ENCODE peak calls at places on chromosomes 16 and 17, in four cellular contexts. Z is GM12892, V is SK-N-SH, O is H1. X is an unnamed sample.

GRCh38 chr17:19570497-19571151 is 37.0 kb downstream of the SLC47A1 start:
- DNase-seq in Z (no peak), V (no peak), O (no peak), X (no peak)

GRCh38 chr17:17725853-17726720 is 44.8 kb downstream of the RAI1 start:
- DNase-seq in Z (no peak), V (peak), O (no peak), X (no peak)

GRCh38 chr16:67726106-67727034 is 7.3 kb upstream of the GFOD2 start:
- DNase-seq in Z (no peak), V (no peak), O (no peak), X (no peak)

GRCh38 chr16:56558024-56558747 is 6.7 kb upstream of the MT4 start:
- DNase-seq in Z (no peak), V (peak), O (no peak), X (no peak)

GRCh38 chr17:59154721-59155438 is at the start of gene SKA2:
- DNase-seq in Z (peak), V (peak), O (peak), X (peak)

GRCh38 chr17:39236383-39236927 is 10.7 kb upstream of the STAC2 start:
- DNase-seq in Z (no peak), V (no peak), O (no peak), X (no peak)

GRCh38 chr16:68642436-68643064 is 2.6 kb upstream of the CDH3 start:
- DNase-seq in Z (no peak), V (peak), O (peak), X (no peak)

GRCh38 chr16:25079637-25080375 is 31.7 kb upstream of the LCMT1 start:
- DNase-seq in Z (no peak), V (no peak), O (no peak), X (no peak)

GRCh38 chr17:80247561-80247960 is 13.1 kb upstream of the RNF213 start:
- DNase-seq in Z (no peak), V (peak), O (no peak), X (no peak)

GRCh38 chr17:9973689-9974459 is 68.8 kb upstream of the RCVRN start:
- DNase-seq in Z (no peak), V (no peak), O (no peak), X (no peak)

GRCh38 chr17:77834170-77835115 is 124.1 kb upstream of the TNRC6C start:
- DNase-seq in Z (peak), V (peak), O (no peak), X (peak)

GRCh38 chr17:9360610-9361571 is 214.7 kb downstream of the STX8 start:
- DNase-seq in Z (no peak), V (no peak), O (no peak), X (no peak)

GRCh38 chr16:57623251-57624043 is 5.0 kb upstream of the ADGRG1 start:
- DNase-seq in Z (no peak), V (no peak), O (peak), X (no peak)

GRCh38 chr16:54240180-54241125 is 46.1 kb downstream of the IRX3 start:
- DNase-seq in Z (no peak), V (no peak), O (no peak), X (no peak)

GRCh38 chr16:75267631-75268264 is 16.3 kb upstream of the BCAR1 start:
- DNase-seq in Z (no peak), V (peak), O (no peak), X (no peak)

GRCh38 chr17:69967910-69968411 is 107.1 kb upstream of the KCNJ16 start:
- DNase-seq in Z (no peak), V (no peak), O (no peak), X (no peak)

GRCh38 chr17:29215174-29215573 is 31.5 kb upstream of the CRYBA1 start:
- DNase-seq in Z (no peak), V (no peak), O (no peak), X (no peak)

GRCh38 chr16:84360170-84360569 is 8.2 kb upstream of the ATP2C2 start:
- DNase-seq in Z (no peak), V (no peak), O (no peak), X (no peak)

GRCh38 chr16:56273615-56274014 is 82.3 kb downstream of the GNAO1 start:
- DNase-seq in Z (no peak), V (no peak), O (no peak), X (no peak)

GRCh38 chr17:75517277-75517865 is 1.0 kb downstream of the TSEN54 start:
- DNase-seq in Z (no peak), V (peak), O (no peak), X (no peak)

GRCh38 chr16:49441366-49441780 is 67.8 kb downstream of the C16orf78 start:
- DNase-seq in Z (peak), V (peak), O (peak), X (peak)

GRCh38 chr16:2082171-2082982 is 34.6 kb downstream of the TSC2 start:
- DNase-seq in Z (no peak), V (no peak), O (no peak), X (no peak)

GRCh38 chr16:46859719-46860152 is 24.4 kb upstream of the GPT2 start:
- DNase-seq in Z (no peak), V (no peak), O (no peak), X (no peak)

GRCh38 chr16:88651276-88651988 is 579 bp upstream of the CYBA start:
- DNase-seq in Z (peak), V (peak), O (no peak), X (peak)

GRCh38 chr16:67177743-67178699 is 5.7 kb downstream of the MATCAP1 start:
- DNase-seq in Z (peak), V (peak), O (peak), X (peak)

GRCh38 chr17:35076874-35077273 is 13.4 kb upstream of the RFFL start:
- DNase-seq in Z (no peak), V (no peak), O (no peak), X (no peak)

GRCh38 chr17:41907185-41907556 is 11.6 kb downstream of the ACLY start:
- DNase-seq in Z (no peak), V (no peak), O (no peak), X (no peak)

GRCh38 chr16:89909777-89910716 is 8.6 kb upstream of the MC1R start:
- DNase-seq in Z (peak), V (peak), O (peak), X (peak)

GRCh38 chr17:320139-320538 is 32.5 kb downstream of the RPH3AL start:
- DNase-seq in Z (no peak), V (no peak), O (no peak), X (no peak)

GRCh38 chr16:35776-36305 is 17.6 kb downstream of the POLR3K start:
- DNase-seq in Z (no peak), V (no peak), O (no peak), X (no peak)

GRCh38 chr17:81403040-81403467 is 7.8 kb downstream of the BAHCC1 start:
- DNase-seq in Z (no peak), V (no peak), O (no peak), X (no peak)

GRCh38 chr17:81402530-81402941 is 7.3 kb downstream of the BAHCC1 start:
- DNase-seq in Z (no peak), V (no peak), O (no peak), X (no peak)

GRCh38 chr17:81400939-81401726 is 5.9 kb downstream of the BAHCC1 start:
- DNase-seq in Z (no peak), V (no peak), O (no peak), X (no peak)

GRCh38 chr17:81400154-81400938 is 5.1 kb downstream of the BAHCC1 start:
- DNase-seq in Z (no peak), V (no peak), O (peak), X (no peak)

DNA sequence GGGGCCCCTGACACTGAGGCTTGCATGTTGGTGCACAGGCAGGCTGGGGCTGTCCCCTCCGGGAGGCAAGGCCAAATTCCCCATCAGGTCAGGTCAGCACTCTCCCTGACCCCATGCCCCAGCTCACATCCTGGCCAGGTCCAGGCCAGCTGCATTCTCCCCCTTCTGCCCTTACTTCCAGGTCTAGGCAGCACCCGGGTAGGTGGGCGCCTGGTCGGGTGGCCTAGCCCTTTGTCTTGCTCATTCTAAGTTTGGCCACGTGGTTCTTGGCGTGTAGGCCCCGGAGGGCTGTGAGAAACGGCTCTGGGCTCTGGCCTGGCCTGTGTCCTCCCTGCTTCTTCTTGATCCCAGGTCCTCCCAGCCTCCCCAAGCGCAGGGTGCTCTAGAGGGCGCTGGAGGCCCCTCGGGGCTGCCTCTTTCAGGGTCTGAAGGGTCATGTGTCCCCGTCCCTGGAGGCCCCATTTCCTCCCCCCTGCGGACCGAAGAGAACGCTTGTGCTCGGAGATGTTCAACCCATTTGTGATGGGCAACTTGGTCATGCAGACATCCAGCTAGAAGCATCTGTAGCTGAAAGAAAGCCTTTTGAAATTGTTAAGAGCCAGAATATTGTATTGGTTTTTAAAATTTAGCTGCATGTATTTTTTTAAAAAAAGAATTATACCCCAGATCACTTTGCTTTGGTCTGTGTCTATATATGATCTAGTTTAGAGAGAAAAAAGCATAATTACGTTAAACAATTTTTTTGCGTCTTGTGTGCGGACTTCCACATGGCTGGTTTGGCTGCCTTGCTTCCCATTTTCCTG is 6.7 kb downstream of the BAHCC1 start:
- DNase-seq in Z (no peak), V (peak), O (no peak), X (no peak)
- TF ChIP-seq TAF1 in Z (no peak), V (no peak), O (peak), X (no peak)

GRCh38 chr17:65750166-65750565 is 188.7 kb upstream of the AXIN2 start:
- DNase-seq in Z (no peak), V (no peak), O (no peak), X (no peak)

GRCh38 chr17:65751263-65751662 is 189.8 kb upstream of the AXIN2 start:
- DNase-seq in Z (no peak), V (no peak), O (no peak), X (no peak)

GRCh38 chr17:65749479-65749878 is 188.0 kb upstream of the AXIN2 start:
- DNase-seq in Z (no peak), V (no peak), O (no peak), X (no peak)

GRCh38 chr17:65753348-65753747 is 191.9 kb upstream of the AXIN2 start:
- DNase-seq in Z (no peak), V (no peak), O (no peak), X (no peak)

GRCh38 chr17:65750678-65751077 is 189.2 kb upstream of the AXIN2 start:
- DNase-seq in Z (no peak), V (peak), O (no peak), X (no peak)
- TF ChIP-seq TAF1 in Z (no peak), V (no peak), O (no peak), X (no peak)

GRCh38 chr17:73637866-73638265 is 6.4 kb downstream of the SDK2 start:
- DNase-seq in Z (no peak), V (no peak), O (no peak), X (no peak)

GRCh38 chr17:73635101-73635767 is 9.0 kb downstream of the SDK2 start:
- DNase-seq in Z (no peak), V (no peak), O (no peak), X (no peak)

GRCh38 chr17:73633736-73634135 is 10.5 kb downstream of the SDK2 start:
- DNase-seq in Z (no peak), V (no peak), O (no peak), X (no peak)

GRCh38 chr17:73632513-73632912 is 11.7 kb downstream of the SDK2 start:
- DNase-seq in Z (no peak), V (no peak), O (no peak), X (no peak)

DNA sequence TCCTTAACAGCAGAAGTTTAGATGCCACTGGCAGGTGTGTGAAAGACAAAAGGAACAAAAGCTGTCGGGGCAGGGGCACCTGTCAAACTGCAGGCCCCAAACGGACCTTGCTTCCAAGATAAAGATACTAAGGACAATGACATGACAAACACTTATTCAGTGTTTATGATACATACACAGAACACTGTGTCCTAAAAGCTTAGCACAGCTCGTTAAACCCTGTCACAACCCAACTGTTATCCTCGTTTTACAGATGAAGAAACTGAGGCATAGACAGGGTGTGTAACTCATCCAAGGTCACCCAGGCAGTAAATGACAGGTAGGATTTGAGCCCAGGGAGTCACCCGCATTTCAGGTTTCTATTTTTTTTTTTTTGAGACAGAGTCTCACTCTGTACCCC is 9.6 kb downstream of the SDK2 start:
- DNase-seq in Z (no peak), V (no peak), O (no peak), X (no peak)
- TF ChIP-seq TAF1 in Z (no peak), V (no peak), O (no peak), X (no peak)

GRCh38 chr16:30786115-30786935 is 680 bp downstream of the ZNF629 start:
- DNase-seq in Z (no peak), V (peak), O (peak), X (no peak)
- TF ChIP-seq TAF1 in Z (no peak), V (peak), O (no peak), X (no peak)

DNA sequence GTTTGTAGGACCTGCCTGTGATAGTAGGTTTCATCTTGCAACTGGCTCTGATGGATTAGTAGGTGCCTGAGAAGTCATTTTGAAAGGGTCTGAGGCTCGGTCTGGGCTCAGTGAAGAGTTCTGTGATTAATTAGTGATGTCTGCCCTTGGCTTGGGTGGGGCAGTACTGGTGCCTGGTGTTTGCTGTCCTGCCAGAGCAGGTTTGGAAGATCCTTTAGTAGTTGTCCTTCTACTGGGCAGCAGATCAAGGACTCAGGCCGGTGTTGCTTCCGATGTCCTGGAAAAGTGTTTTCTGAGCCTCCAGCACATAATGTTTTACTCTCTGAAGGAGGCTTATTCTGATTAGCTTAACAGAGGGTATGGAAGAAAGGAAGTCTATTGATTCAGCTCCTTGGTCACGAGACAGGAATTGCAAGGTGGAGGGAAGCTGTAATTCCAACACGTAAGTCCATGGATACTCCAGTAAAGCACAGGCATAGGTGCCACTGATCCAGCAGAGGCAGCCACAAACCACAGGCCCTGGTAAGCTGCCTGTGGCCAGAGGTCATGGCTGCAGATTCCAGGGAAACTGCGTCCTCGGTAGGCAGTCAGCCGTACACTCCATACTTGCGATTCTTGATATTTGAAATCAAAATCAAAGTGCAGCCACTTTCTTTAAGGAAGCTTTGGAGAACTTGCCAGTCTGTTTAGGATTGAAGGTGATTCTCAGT is 18.7 kb downstream of the HLF start:
- DNase-seq in Z (no peak), V (no peak), O (no peak), X (no peak)
- TF ChIP-seq TAF1 in Z (no peak), V (no peak), O (no peak), X (no peak)

GRCh38 chr16:82535262-82535661 is 91.5 kb upstream of the CDH13 start:
- DNase-seq in Z (no peak), V (no peak), O (no peak), X (no peak)
- TF ChIP-seq TAF1 in Z (no peak), V (no peak), O (no peak), X (no peak)

GRCh38 chr16:87550510-87550961 is 51.8 kb upstream of the JPH3 start:
- DNase-seq in Z (peak), V (peak), O (peak), X (peak)
- TF ChIP-seq TAF1 in Z (no peak), V (no peak), O (no peak), X (no peak)

DNA sequence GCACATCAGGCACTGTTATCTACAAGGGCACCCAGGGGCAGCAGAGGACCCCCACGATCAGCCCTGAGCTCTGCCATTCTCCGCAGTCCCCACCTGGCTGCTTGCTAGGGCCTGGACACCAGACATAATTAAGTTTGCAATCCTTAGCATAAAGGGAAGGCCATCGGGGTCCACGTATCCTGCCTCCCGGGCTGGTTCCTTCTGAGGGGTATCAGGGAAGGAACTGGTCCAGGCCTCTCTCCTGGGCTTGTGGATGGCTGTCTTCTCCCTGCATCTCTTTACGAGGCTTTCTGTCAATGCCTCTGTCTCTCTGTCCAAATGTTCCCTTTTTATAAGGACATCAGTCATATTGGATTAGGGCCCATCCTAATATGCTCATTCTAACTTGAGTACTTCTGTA is 77.8 kb downstream of the CYLD start:
- DNase-seq in Z (no peak), V (no peak), O (no peak), X (no peak)
- TF ChIP-seq TAF1 in Z (no peak), V (no peak), O (no peak), X (no peak)

DNA sequence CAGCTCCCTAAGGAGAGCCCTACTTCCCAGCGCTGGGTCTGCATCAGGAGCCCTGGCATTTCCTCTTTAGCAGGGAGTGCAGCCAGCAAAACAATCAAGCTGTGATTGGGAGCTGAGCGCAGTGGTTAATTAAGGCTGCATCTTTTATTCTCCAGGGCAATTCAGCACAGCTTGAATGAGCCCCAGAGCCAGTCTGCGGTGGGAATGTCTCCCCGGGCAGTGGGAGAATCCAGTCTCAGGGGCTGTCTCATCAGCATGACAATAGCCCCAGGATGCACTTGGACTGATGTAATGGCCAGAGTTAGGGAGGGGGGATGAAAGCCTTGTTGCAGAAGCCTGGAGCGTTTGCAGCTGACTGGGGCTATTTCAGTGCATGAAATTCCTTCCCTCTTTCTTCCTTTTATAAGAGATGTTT is 292.6 kb upstream of the SOX9 start:
- DNase-seq in Z (no peak), V (peak), O (peak), X (no peak)
- TF ChIP-seq TAF1 in Z (no peak), V (no peak), O (no peak), X (no peak)

GRCh38 chr17:60157487-60158040 is 7.8 kb downstream of the CA4 start:
- DNase-seq in Z (no peak), V (peak), O (peak), X (no peak)

GRCh38 chr17:60159479-60159866 is 9.7 kb downstream of the CA4 start:
- DNase-seq in Z (no peak), V (no peak), O (no peak), X (no peak)

GRCh38 chr17:60160829-60161501 is 11.2 kb downstream of the CA4 start:
- DNase-seq in Z (no peak), V (peak), O (peak), X (no peak)

GRCh38 chr17:60156746-60157145 is 7.0 kb downstream of the CA4 start:
- DNase-seq in Z (no peak), V (peak), O (no peak), X (no peak)

GRCh38 chr17:60158751-60159478 is 9.1 kb downstream of the CA4 start:
- DNase-seq in Z (no peak), V (peak), O (peak), X (no peak)
- TF ChIP-seq TAF1 in Z (no peak), V (no peak), O (no peak), X (no peak)